ENCODE peak calls at places on chromosomes 13 and 19, in six cellular contexts. T is cardiac fibroblast; X is activated CD8-positive, alpha-beta memory T cell treated with anti-CD3 and anti-CD28 coated beads, Interleukin-2, amount 50 U/mL, for 4 hours; R is T follicular helper cell; D is transverse colon; Q is kidney epithelial cell. S is an unnamed sample.

GRCh38 chr19:46925548-46925950 is 64.8 kb downstream of the ARHGAP35 start:
- DNase-seq in T (no peak), X (no peak), R (no peak), D (peak; percentile 51), Q (no peak), S (peak; percentile 91)

GRCh38 chr19:36152061-36152885 is at the start of gene COX7A1:
- DNase-seq in T (peak; percentile 70), X (no peak), R (no peak), D (peak; percentile 45), Q (no peak), S (no peak)

GRCh38 chr19:17762505-17763229 is 11.4 kb downstream of the FCHO1 start:
- DNase-seq in T (peak; percentile 68), X (no peak), R (no peak), D (peak; percentile 47), Q (no peak), S (peak; percentile 37)

GRCh38 chr19:19061491-19061890 is 2.3 kb upstream of the SLC25A42 start:
- DNase-seq in T (no peak), X (no peak), R (no peak), D (no peak), Q (no peak), S (no peak)

GRCh38 chr13:73335226-73335625 is 276.4 kb downstream of the KLF5 start:
- DNase-seq in T (peak; percentile 45), X (no peak), R (no peak), D (no peak), Q (peak; percentile 73), S (peak; percentile 10)

GRCh38 chr13:37106642-37107041 is 1.2 kb upstream of the CSNK1A1L start:
- DNase-seq in T (no peak), X (no peak), R (no peak), D (no peak), Q (no peak), S (no peak)

GRCh38 chr13:99982021-99982740 is 597 bp downstream of the ZIC2 start:
- DNase-seq in T (no peak), X (no peak), R (no peak), D (no peak), Q (no peak), S (peak; percentile 9)

GRCh38 chr13:37816276-37816675 is 53.3 kb downstream of the TRPC4 start:
- DNase-seq in T (peak; percentile 6), X (no peak), R (no peak), D (no peak), Q (no peak), S (peak; percentile 21)

GRCh38 chr13:98847780-98848179 is 95.3 kb upstream of the SLC15A1 start:
- DNase-seq in T (peak; percentile 50), X (no peak), R (no peak), D (no peak), Q (no peak), S (peak; percentile 45)

GRCh38 chr19:49492573-49493411 is 3.4 kb upstream of the RPS11 start:
- DNase-seq in T (no peak), X (no peak), R (no peak), D (no peak), Q (no peak), S (no peak)

GRCh38 chr13:45781553-45782326 is 69.8 kb downstream of the SIAH3 start:
- DNase-seq in T (peak; percentile 10), X (no peak), R (no peak), D (peak; percentile 50), Q (no peak), S (peak; percentile 20)

GRCh38 chr13:99600318-99600717 is 99.0 kb downstream of the TM9SF2 start:
- DNase-seq in T (no peak), X (no peak), R (no peak), D (no peak), Q (no peak), S (no peak)

GRCh38 chr13:33228645-33229445 is 56.7 kb downstream of the STARD13 start:
- DNase-seq in T (peak; percentile 63), X (no peak), R (no peak), D (no peak), Q (no peak), S (no peak)

GRCh38 chr13:40813662-40814454 is 24.4 kb downstream of the SLC25A15 start:
- DNase-seq in T (peak; percentile 42), X (no peak), R (no peak), D (no peak), Q (no peak), S (peak; percentile 8)

GRCh38 chr19:18220632-18221275 is 5.5 kb downstream of the PDE4C start:
- DNase-seq in T (no peak), X (no peak), R (no peak), D (no peak), Q (no peak), S (no peak)

GRCh38 chr13:93614776-93615175 is 388.2 kb downstream of the GPC6 start:
- DNase-seq in T (no peak), X (no peak), R (no peak), D (no peak), Q (no peak), S (no peak)